ENCODE peak calls at places on chromosomes 12 and 14, in four cellular contexts. L is HepG2, N is WTC11, V is K562. J is an unnamed sample.

GRCh38 chr12:41965996-41966395 is 178.7 kb downstream of the GXYLT1 start:
- DNase-seq in L (no peak), V (no peak), N (no peak), J (no peak)

GRCh38 chr12:126385785-126386184 is 1320.5 kb downstream of the AACS start:
- DNase-seq in V (no peak), L (no peak), N (no peak), J (no peak)

GRCh38 chr12:70214972-70215617 is 28.1 kb upstream of the CNOT2 start:
- DNase-seq in V (no peak), L (no peak), N (no peak), J (no peak)

GRCh38 chr14:92686763-92687427 is 61.5 kb downstream of the LGMN start:
- DNase-seq in N (peak), L (no peak), V (peak), J (no peak)

GRCh38 chr12:109759076-109759420 is 45.4 kb downstream of the FAM222A start:
- DNase-seq in L (no peak), V (no peak), N (peak), J (no peak)

GRCh38 chr14:69316449-69317391 is 56.8 kb downstream of the GALNT16 start:
- DNase-seq in L (no peak), V (no peak), N (peak), J (no peak)

GRCh38 chr14:33754264-33754663 is 196.6 kb downstream of the EGLN3 start:
- DNase-seq in L (no peak), N (no peak), V (no peak), J (no peak)

GRCh38 chr14:24277606-24278321 is 6.4 kb upstream of the RABGGTA start:
- DNase-seq in V (no peak), L (no peak), N (no peak), J (no peak)

GRCh38 chr14:95442016-95442632 is 74.3 kb downstream of the SYNE3 start:
- DNase-seq in V (no peak), L (no peak), N (no peak), J (no peak)

GRCh38 chr12:42696424-42697149 is 107.0 kb upstream of the PRICKLE1 start:
- DNase-seq in N (no peak), V (no peak), L (no peak), J (no peak)

GRCh38 chr14:43896044-43896443 is 611.0 kb downstream of the FSCB start:
- DNase-seq in N (no peak), L (peak), V (no peak), J (no peak)

DNA sequence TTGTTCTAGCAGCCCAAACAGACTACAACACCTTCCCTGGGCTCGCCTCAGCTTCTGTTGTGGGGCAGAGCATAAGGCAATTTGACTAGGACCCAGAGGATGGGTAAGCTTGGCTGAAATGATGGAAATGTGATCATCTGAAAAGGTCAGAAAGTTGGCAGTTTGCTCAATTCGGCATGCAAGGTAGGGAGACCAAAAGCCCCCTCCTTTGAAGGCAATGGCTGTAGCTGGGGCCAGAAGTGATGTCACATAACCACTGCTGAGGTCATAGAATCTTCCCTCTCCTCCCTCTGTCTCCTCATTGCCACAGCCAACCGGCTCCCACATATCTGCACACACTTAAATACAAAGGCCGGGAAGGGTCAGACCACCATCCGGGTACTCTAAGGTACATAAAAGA is at the start of gene TPPP2:
- DNase-seq in N (no peak), L (no peak), V (no peak), J (no peak)
- TF ChIP-seq TCF7 in N (no peak), L (no peak), V (no peak), J (no peak)

GRCh38 chr12:47740536-47741339 is 15.4 kb upstream of the ENDOU start:
- DNase-seq in V (no peak), L (peak), N (no peak), J (no peak)

GRCh38 chr12:47739959-47740358 is 14.7 kb upstream of the ENDOU start:
- DNase-seq in V (peak), N (no peak), L (peak), J (no peak)

GRCh38 chr12:47742253-47742825 is 16.3 kb downstream of the RAPGEF3 start:
- DNase-seq in V (peak), N (peak), L (peak), J (no peak)

GRCh38 chr12:47739297-47739696 is 14.0 kb upstream of the ENDOU start:
- DNase-seq in N (no peak), V (no peak), L (no peak), J (no peak)

DNA sequence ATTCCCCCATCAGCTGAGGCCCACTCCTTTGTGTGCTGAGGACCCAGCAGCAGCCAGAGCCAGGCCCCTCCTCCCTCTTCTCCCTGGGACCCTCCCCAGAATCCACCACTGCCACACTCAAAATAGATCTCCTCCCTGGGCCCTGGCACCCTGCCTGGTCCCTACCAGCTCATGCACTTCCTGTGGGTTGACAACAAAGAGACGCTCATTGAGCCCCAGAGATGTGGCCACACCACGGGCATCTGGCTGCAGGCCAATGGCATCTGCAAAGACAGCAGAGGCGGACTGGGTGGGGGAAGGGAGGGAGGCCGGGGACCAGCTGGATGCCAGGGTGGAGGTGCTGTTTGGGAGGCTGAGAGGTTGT is 16.0 kb upstream of the ENDOU start:
- DNase-seq in N (no peak), V (no peak), L (no peak), J (no peak)
- TF ChIP-seq TCF7 in N (no peak), V (no peak), L (no peak), J (no peak)

GRCh38 chr12:131103614-131104463 is 150.1 kb downstream of the ADGRD1 start:
- DNase-seq in L (no peak), V (no peak), N (peak), J (no peak)
- TF ChIP-seq TCF7 in L (no peak), V (no peak), N (no peak), J (no peak)

GRCh38 chr12:57181561-57182155 is 34.2 kb upstream of the LRP1-AS start:
- DNase-seq in V (no peak), N (no peak), L (no peak), J (no peak)
- TF ChIP-seq TCF7 in V (no peak), N (no peak), L (no peak), J (no peak)

DNA sequence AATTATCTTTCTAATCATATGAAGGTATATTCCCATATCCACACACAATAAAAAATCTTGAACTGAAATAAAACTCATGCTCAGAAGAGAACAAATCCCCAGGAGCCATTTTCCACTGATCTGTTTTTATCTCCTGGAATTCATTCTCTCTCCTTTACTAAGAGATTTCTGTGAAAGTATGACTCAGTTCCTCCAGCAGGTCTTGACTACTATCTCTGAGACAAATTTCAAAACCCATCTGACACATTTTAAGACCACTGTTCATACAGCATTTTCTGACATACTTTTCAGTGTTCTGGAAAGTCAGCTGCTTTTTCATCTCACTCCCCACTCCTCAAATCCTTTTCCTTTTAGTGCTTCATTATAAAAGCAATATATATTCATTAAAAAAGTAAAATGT is 334.6 kb upstream of the ATP2B1 start:
- DNase-seq in V (no peak), N (no peak), L (no peak), J (no peak)
- TF ChIP-seq TCF7 in V (no peak), N (no peak), L (no peak), J (no peak)

DNA sequence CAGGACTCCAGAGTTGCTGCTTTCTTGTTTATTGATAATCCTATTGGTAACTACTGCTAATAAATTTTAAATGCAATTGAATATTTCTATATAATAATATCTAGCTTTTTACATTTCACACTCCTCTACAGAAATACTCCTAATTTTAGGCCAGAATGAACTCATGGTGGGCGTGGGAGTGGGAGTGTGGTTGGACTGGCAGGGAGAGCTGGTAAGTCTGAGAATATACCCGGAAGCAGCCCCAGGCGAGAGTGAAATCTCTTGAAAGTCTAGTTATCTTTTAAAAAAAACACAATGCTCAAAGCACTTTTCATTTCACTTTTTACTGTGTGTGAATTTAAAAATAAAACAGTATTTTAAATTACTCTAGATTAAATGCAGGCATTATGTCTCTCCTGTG is 4.7 kb downstream of the TMEM263 start:
- DNase-seq in V (no peak), N (no peak), L (no peak), J (no peak)
- TF ChIP-seq TCF7 in V (no peak), N (no peak), L (no peak), J (no peak)